ENCODE peak calls at places on chromosome 13, in eight cellular contexts. A, N, B, X, S, Z, P and T are unnamed samples.

GRCh38 chr13:94658926-94659649 is 53.3 kb downstream of the SOX21 start:
- DNase-seq in S (no peak), Z (no peak), N (no peak), B (no peak), P (peak; percentile 5), X (no peak), A (no peak), T (no peak)

GRCh38 chr13:30705672-30706071 is 29.7 kb upstream of the ALOX5AP start:
- DNase-seq in X (no peak), Z (no peak), N (no peak), A (no peak), P (no peak), S (no peak), B (no peak), T (peak; percentile 62)

GRCh38 chr13:93248627-93249047 is 22.0 kb downstream of the GPC6 start:
- DNase-seq in A (no peak), Z (peak; percentile 92), S (peak; percentile 73), B (peak; percentile 66), X (no peak), P (no peak), N (no peak), T (peak; percentile 83)

GRCh38 chr13:30406779-30407416 is 15.4 kb upstream of the UBE2L5 start:
- DNase-seq in S (no peak), P (no peak), X (no peak), N (no peak), B (no peak), Z (no peak), A (no peak), T (no peak)

GRCh38 chr13:76570485-76570884 is 315.7 kb downstream of the KCTD12 start:
- DNase-seq in P (no peak), S (no peak), B (no peak), A (no peak), Z (no peak), X (no peak), N (no peak), T (no peak)

GRCh38 chr13:33069365-33069764 is 53.1 kb downstream of the KL start:
- DNase-seq in B (no peak), X (no peak), S (no peak), Z (no peak), A (no peak), N (no peak), P (no peak), T (no peak)

GRCh38 chr13:93079294-93079693 is 147.3 kb upstream of the GPC6 start:
- DNase-seq in S (no peak), P (no peak), B (peak; percentile 65), A (no peak), X (no peak), Z (no peak), N (no peak), T (no peak)

GRCh38 chr13:92640936-92641335 is 585.7 kb upstream of the GPC6 start:
- DNase-seq in N (no peak), Z (no peak), A (no peak), X (no peak), S (no peak), B (peak; percentile 43), P (no peak), T (no peak)

GRCh38 chr13:98879965-98880364 is 97.9 kb downstream of the DOCK9 start:
- DNase-seq in B (no peak), A (no peak), Z (no peak), N (no peak), X (no peak), P (no peak), S (no peak), T (no peak)

GRCh38 chr13:70784590-70784989 is 676.3 kb upstream of the KLHL1 start:
- DNase-seq in S (no peak), P (no peak), A (no peak), N (no peak), X (no peak), B (no peak), Z (no peak), T (no peak)

GRCh38 chr13:63516124-63516523 is 2100.5 kb upstream of the PCDH20 start:
- DNase-seq in N (no peak), P (no peak), S (no peak), Z (no peak), X (no peak), B (no peak), A (no peak), T (no peak)

GRCh38 chr13:77457989-77458388 is 77.5 kb upstream of the SCEL start:
- DNase-seq in N (no peak), B (no peak), Z (no peak), S (no peak), A (no peak), P (no peak), X (no peak), T (no peak)

GRCh38 chr13:27450921-27451461 is 627 bp upstream of the MTIF3 start:
- DNase-seq in Z (peak; percentile 16), S (peak; percentile 58), B (peak; percentile 60), X (no peak), N (peak; percentile 42), P (no peak), A (no peak), T (peak; percentile 78)

GRCh38 chr13:40432018-40432978 is 234.1 kb downstream of the FOXO1 start:
- DNase-seq in S (no peak), Z (no peak), X (no peak), B (no peak), P (no peak), N (no peak), A (no peak), T (no peak)

GRCh38 chr13:108919036-108919907 is 289.9 kb downstream of the MYO16 start:
- DNase-seq in B (peak; percentile 34), X (no peak), A (no peak), S (no peak), Z (no peak), N (no peak), P (peak; percentile 53), T (no peak)

GRCh38 chr13:106246817-106247216 is 288.6 kb downstream of the EFNB2 start:
- DNase-seq in N (no peak), A (no peak), S (no peak), X (no peak), P (no peak), B (no peak), Z (no peak), T (no peak)

GRCh38 chr13:106243011-106243410 is 292.5 kb downstream of the EFNB2 start:
- DNase-seq in P (no peak), B (no peak), S (no peak), A (no peak), X (no peak), Z (no peak), N (no peak), T (no peak)

GRCh38 chr13:106242554-106242953 is 292.9 kb downstream of the EFNB2 start:
- DNase-seq in S (no peak), N (no peak), X (no peak), B (no peak), A (no peak), Z (no peak), P (no peak), T (no peak)

GRCh38 chr13:106241974-106242373 is 293.5 kb downstream of the EFNB2 start:
- DNase-seq in P (no peak), S (no peak), B (no peak), X (no peak), Z (no peak), N (no peak), A (no peak), T (no peak)

GRCh38 chr13:106246237-106246636 is 289.2 kb downstream of the EFNB2 start:
- DNase-seq in P (no peak), B (no peak), A (no peak), N (no peak), S (peak; percentile 29), X (no peak), Z (no peak), T (no peak)
- TF ChIP-seq CTCF in P (no peak), B (no peak), A (no peak), N (no peak), S (no peak), X (no peak), Z (no peak), T (no peak)

DNA sequence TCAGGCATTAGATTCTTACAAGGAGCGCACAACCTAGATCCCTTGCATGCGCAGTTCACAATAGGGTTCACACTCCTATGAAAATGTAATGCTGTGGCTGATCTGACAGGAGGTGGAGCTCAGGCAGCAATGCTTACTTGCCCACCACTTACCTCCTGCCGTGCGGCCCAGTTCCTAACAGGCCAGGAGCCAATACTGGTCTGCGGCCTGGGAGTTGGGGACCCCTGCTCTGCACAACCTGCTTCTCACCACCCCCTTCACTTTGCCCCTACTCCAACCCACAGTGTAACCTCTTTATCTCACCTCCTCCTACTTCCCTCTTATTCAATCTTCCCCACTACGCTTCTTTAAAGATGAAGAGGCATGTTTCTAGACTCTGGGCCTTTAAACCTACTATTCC is 240.2 kb downstream of the RGCC start:
- DNase-seq in B (no peak), A (no peak), X (no peak), Z (no peak), P (no peak), S (no peak), N (no peak), T (peak; percentile 65)
- H3K27ac ChIP-seq in B (no peak overlapping the region), A (no peak overlapping the region), X (no peak overlapping the region), Z (no peak overlapping the region), P (peak overlapping the region; percentile 76), S (no peak overlapping the region), N (no peak overlapping the region), T (no peak overlapping the region)

GRCh38 chr13:110557610-110558305 is 3.8 kb downstream of the RAB20 start:
- DNase-seq in X (no peak), A (no peak), P (no peak), B (no peak), N (no peak), S (no peak), Z (no peak), T (no peak)

GRCh38 chr13:110561335-110562033 is at the start of gene RAB20:
- DNase-seq in S (peak; percentile 85), N (peak; percentile 91), Z (peak; percentile 80), P (peak; percentile 45), A (peak; percentile 69), X (peak; percentile 87), B (peak; percentile 60), T (peak; percentile 94)

GRCh38 chr13:110560606-110561334 is 752 bp downstream of the RAB20 start:
- DNase-seq in N (peak; percentile 29), S (peak; percentile 72), X (no peak), A (peak; percentile 50), P (no peak), Z (peak; percentile 49), B (no peak), T (no peak)

GRCh38 chr13:110559429-110559943 is 2.0 kb downstream of the RAB20 start:
- DNase-seq in A (no peak), S (no peak), P (no peak), Z (no peak), N (peak; percentile 57), B (no peak), X (no peak), T (no peak)

DNA sequence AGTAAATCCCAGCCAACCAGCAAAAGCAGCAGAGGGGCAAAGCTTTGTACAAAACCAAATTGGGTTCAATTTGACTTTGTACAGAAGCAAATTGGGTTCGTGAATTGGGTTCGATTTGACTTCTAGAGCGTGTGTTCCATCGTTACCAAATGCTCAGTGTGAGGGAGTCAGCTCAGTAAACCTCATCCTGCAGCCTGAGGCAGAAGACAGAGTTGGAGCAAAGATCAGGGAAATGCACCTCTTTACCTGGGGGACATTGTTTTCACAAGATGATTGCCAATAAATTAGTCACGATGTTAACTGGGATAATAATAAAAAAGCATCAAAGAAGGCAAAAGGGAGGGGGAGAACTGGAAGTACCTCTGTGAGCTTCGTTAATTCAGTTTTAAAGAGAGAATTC is 1.5 kb downstream of the RAB20 start:
- DNase-seq in N (no peak), A (no peak), X (no peak), B (no peak), P (no peak), S (no peak), Z (no peak), T (no peak)
- H3K4me3 ChIP-seq in N (peak overlapping the region; percentile 92), A (no peak overlapping the region), X (peak overlapping the region; percentile 75), B (no peak overlapping the region), P (no peak overlapping the region), S (no peak overlapping the region), Z (peak overlapping the region; percentile 71), T (peak overlapping the region; percentile 98)

GRCh38 chr13:48730971-48731658 is 77.4 kb downstream of the CYSLTR2 start:
- DNase-seq in A (no peak), X (no peak), Z (no peak), S (peak; percentile 9), N (no peak), P (no peak), B (peak; percentile 78), T (peak; percentile 56)
- TF ChIP-seq CTCF in A (no peak), X (no peak), Z (no peak), S (no peak), N (no peak), P (no peak), B (no peak), T (peak; percentile 42)